ENCODE peak calls at places on chromosome 4, in seven cellular contexts. I, R, E, M, L, K and J are unnamed samples.
A peak's percentile ranks its signal among the peaks of the same experiment; 100 is the strongest.

GRCh38 chr4:182826391-182826790 is 90.8 kb downstream of the DCTD start:
- DNase-seq in I (no peak), R (no peak), M (no peak), L (no peak), K (no peak), E (peak; percentile 14), J (no peak)

GRCh38 chr4:97665553-97665952 is 477.7 kb downstream of the STPG2 start:
- DNase-seq in I (no peak), M (no peak), L (no peak), E (no peak), K (no peak), R (no peak), J (no peak)

GRCh38 chr4:159328766-159329165 is 225.9 kb downstream of the RAPGEF2 start:
- DNase-seq in M (no peak), K (no peak), E (no peak), L (no peak), I (no peak), R (no peak), J (no peak)

GRCh38 chr4:34046580-34046979 is 2197.7 kb downstream of the ARAP2 start:
- DNase-seq in R (no peak), K (no peak), M (no peak), E (no peak), I (no peak), L (peak; percentile 81), J (no peak)

GRCh38 chr4:78534286-78534955 is 17.1 kb upstream of the ANXA3 start:
- DNase-seq in K (no peak), R (no peak), M (no peak), E (no peak), I (no peak), L (peak; percentile 37), J (no peak)

GRCh38 chr4:140690093-140690492 is 66.1 kb downstream of the TBC1D9 start:
- DNase-seq in I (no peak), K (no peak), M (no peak), E (no peak), L (no peak), R (no peak), J (no peak)

GRCh38 chr4:61511716-61512488 is 311.8 kb downstream of the ADGRL3 start:
- DNase-seq in M (no peak), K (no peak), R (no peak), I (no peak), L (peak; percentile 73), E (no peak), J (no peak)

GRCh38 chr4:78616046-78616498 is 64.5 kb downstream of the ANXA3 start:
- DNase-seq in K (no peak), I (no peak), L (peak; percentile 63), R (no peak), E (no peak), M (no peak), J (no peak)

GRCh38 chr4:98462487-98462886 is 195.9 kb downstream of the TSPAN5 start:
- DNase-seq in R (no peak), E (no peak), K (no peak), L (no peak), I (no peak), M (no peak), J (no peak)

GRCh38 chr4:170423137-170423536 is 333.4 kb upstream of the AADAT start:
- DNase-seq in E (no peak), R (no peak), I (no peak), M (no peak), L (peak; percentile 84), K (no peak), J (no peak)

GRCh38 chr4:129172181-129172580 is 76.2 kb downstream of the C4orf33 start:
- DNase-seq in K (no peak), L (no peak), I (no peak), M (no peak), E (no peak), R (no peak), J (no peak)

GRCh38 chr4:26731342-26731741 is 129.3 kb upstream of the STIM2 start:
- DNase-seq in L (peak; percentile 8), K (no peak), M (no peak), I (no peak), R (no peak), E (no peak), J (no peak)

GRCh38 chr4:21656832-21657231 is 291.7 kb downstream of the KCNIP4 start:
- DNase-seq in E (no peak), K (no peak), M (no peak), R (no peak), L (peak; percentile 78), I (no peak), J (no peak)

GRCh38 chr4:87410157-87410556 is 12.2 kb upstream of the NUDT9 start:
- DNase-seq in R (no peak), K (no peak), M (no peak), E (no peak), I (no peak), L (no peak), J (no peak)

GRCh38 chr4:38560763-38561558 is 103.0 kb upstream of the KLF3 start:
- DNase-seq in K (no peak), M (no peak), E (peak; percentile 17), I (no peak), R (no peak), L (no peak), J (no peak)

GRCh38 chr4:114399085-114399484 is 199.5 kb upstream of the UGT8 start:
- DNase-seq in R (no peak), L (no peak), I (no peak), E (no peak), M (no peak), K (no peak), J (no peak)

GRCh38 chr4:70844180-70844579 is 4.5 kb upstream of the GRSF1 start:
- DNase-seq in R (no peak), M (no peak), L (no peak), E (peak; percentile 54), I (no peak), K (no peak), J (no peak)

GRCh38 chr4:80587861-80588385 is 252.4 kb downstream of the CFAP299 start:
- DNase-seq in I (no peak), R (no peak), M (no peak), K (no peak), E (no peak), L (no peak), J (no peak)

GRCh38 chr4:17708992-17709759 is 72.2 kb downstream of the FAM184B start:
- DNase-seq in L (no peak), K (no peak), I (no peak), M (no peak), R (no peak), E (no peak), J (no peak)

GRCh38 chr4:100017627-100018310 is 67.7 kb upstream of the H2AZ1 start:
- DNase-seq in M (no peak), R (no peak), L (peak; percentile 59), E (no peak), I (no peak), K (no peak), J (no peak)

GRCh38 chr4:120685756-120686278 is 236.7 kb downstream of the PRDM5 start:
- DNase-seq in L (no peak), E (no peak), M (no peak), K (no peak), I (no peak), R (no peak), J (no peak)

GRCh38 chr4:106565727-106566126 is 197.1 kb upstream of the GIMD1 start:
- DNase-seq in E (no peak), R (no peak), L (no peak), I (no peak), M (no peak), K (no peak), J (no peak)

GRCh38 chr4:158837527-158838141 is 68.8 kb downstream of the FNIP2 start:
- DNase-seq in M (no peak), K (no peak), E (no peak), L (no peak), I (no peak), R (no peak), J (no peak)

GRCh38 chr4:144712775-144713174 is 66.8 kb downstream of the HHIP start:
- DNase-seq in E (no peak), R (no peak), K (no peak), M (no peak), I (no peak), L (peak; percentile 63), J (no peak)

GRCh38 chr4:76806336-76806735 is 91.6 kb downstream of the SOWAHB start:
- DNase-seq in K (no peak), L (no peak), I (no peak), M (no peak), E (no peak), R (no peak), J (no peak)

GRCh38 chr4:173242466-173243250 is 74.0 kb downstream of the GALNT7 start:
- DNase-seq in I (no peak), E (no peak), K (no peak), M (no peak), L (no peak), R (no peak), J (no peak)

GRCh38 chr4:185634066-185634652 is 98.9 kb upstream of the PDLIM3 start:
- DNase-seq in M (no peak), E (no peak), K (no peak), I (no peak), R (no peak), L (peak; percentile 3), J (no peak)

GRCh38 chr4:107631568-107631967 is 88.5 kb downstream of the PAPSS1 start:
- DNase-seq in R (no peak), K (no peak), L (no peak), M (no peak), E (no peak), I (no peak), J (no peak)

GRCh38 chr4:25157071-25157470 is 3.2 kb downstream of the SEPSECS start:
- DNase-seq in K (no peak), M (no peak), E (no peak), R (no peak), I (no peak), L (no peak), J (no peak)

GRCh38 chr4:14196141-14196540 is 568.6 kb upstream of the BOD1L1 start:
- DNase-seq in M (no peak), L (peak; percentile 68), R (no peak), K (peak; percentile 7), E (peak; percentile 16), I (peak; percentile 63), J (no peak)

GRCh38 chr4:135508006-135508714 is 1306.6 kb upstream of the PABPC4L start:
- DNase-seq in M (no peak), E (no peak), I (no peak), L (peak; percentile 86), R (no peak), K (no peak), J (no peak)

GRCh38 chr4:122364700-122365404 is 14.0 kb upstream of the ADAD1 start:
- DNase-seq in E (no peak), I (no peak), L (peak; percentile 6), M (no peak), R (no peak), K (no peak), J (no peak)

GRCh38 chr4:63764400-63764799 is 644.9 kb downstream of the TECRL start:
- DNase-seq in R (no peak), M (no peak), K (no peak), E (no peak), I (no peak), L (no peak), J (no peak)

GRCh38 chr4:80265571-80266266 is 745 bp upstream of the FGF5 start:
- DNase-seq in L (peak; percentile 90), M (no peak), E (no peak), R (no peak), K (no peak), I (no peak), J (no peak)

GRCh38 chr4:185587444-185588161 is 52.3 kb upstream of the PDLIM3 start:
- DNase-seq in R (no peak), L (no peak), E (peak; percentile 68), M (no peak), I (no peak), K (no peak), J (no peak)

GRCh38 chr4:100254237-100254636 is 64.0 kb upstream of the DDIT4L start:
- DNase-seq in L (no peak), R (no peak), I (no peak), E (no peak), M (no peak), K (no peak), J (no peak)

GRCh38 chr4:2546286-2546823 is 9.9 kb downstream of the FAM193A start:
- DNase-seq in L (no peak), M (no peak), R (no peak), K (no peak), E (no peak), I (no peak), J (no peak)

GRCh38 chr4:65510976-65511375 is 159.3 kb downstream of the EPHA5 start:
- DNase-seq in K (no peak), L (peak; percentile 78), I (no peak), E (no peak), M (no peak), R (no peak), J (no peak)